ENCODE peak calls at places on chromosome X, in six cellular contexts. I, G, U, K, R and J are unnamed samples.
A peak's percentile ranks its signal among the peaks of the same experiment; 100 is the strongest.

GRCh38 chrX:24720036-24720435 is 26.3 kb downstream of the POLA1 start:
- DNase-seq in U (no peak), I (no peak), G (no peak), R (no peak), K (no peak), J (no peak)

GRCh38 chrX:40093586-40093985 is 4.2 kb downstream of the BCOR start:
- DNase-seq in R (no peak), K (no peak), I (no peak), U (no peak), G (no peak), J (no peak)

GRCh38 chrX:28966335-28966734 is 379.1 kb downstream of the IL1RAPL1 start:
- DNase-seq in I (no peak), G (no peak), K (no peak), R (no peak), U (no peak), J (no peak)

GRCh38 chrX:17718649-17719165 is 18.6 kb upstream of the SCML1 start:
- DNase-seq in K (no peak), G (no peak), I (no peak), R (no peak), U (no peak), J (no peak)

GRCh38 chrX:13430136-13430827 is 110.4 kb upstream of the ATXN3L start:
- DNase-seq in G (no peak), U (no peak), R (no peak), K (no peak), I (no peak), J (no peak)

GRCh38 chrX:133046601-133047000 is 50.3 kb downstream of the USP26 start:
- DNase-seq in G (no peak), I (no peak), U (no peak), R (no peak), K (no peak), J (no peak)

GRCh38 chrX:11944486-11944885 is 186.4 kb downstream of the MSL3 start:
- DNase-seq in I (no peak), G (no peak), K (no peak), R (no peak), U (no peak), J (no peak)

GRCh38 chrX:12304261-12304660 is 166.0 kb downstream of the FRMPD4 start:
- DNase-seq in I (no peak), U (no peak), G (no peak), R (no peak), K (no peak), J (no peak)

GRCh38 chrX:41889317-41890025 is 33.9 kb downstream of the CASK start:
- DNase-seq in R (no peak), U (no peak), I (no peak), G (no peak), K (no peak), J (no peak)

GRCh38 chrX:42748067-42748850 is 29.7 kb downstream of the PPP1R2C start:
- DNase-seq in U (no peak), K (no peak), I (no peak), G (no peak), R (no peak), J (no peak)

GRCh38 chrX:7083468-7084396 is 63.8 kb upstream of the STS start:
- DNase-seq in I (no peak), K (no peak), R (no peak), G (peak; percentile 23), U (no peak), J (no peak)

GRCh38 chrX:48737213-48737938 is 24.2 kb upstream of the GLOD5 start:
- DNase-seq in G (peak; percentile 60), U (peak; percentile 94), R (peak; percentile 89), K (peak; percentile 89), I (peak; percentile 87), J (peak; percentile 93)
- TF ChIP-seq POLR2A in G (no peak), U (no peak), R (peak; percentile 42), K (no peak), I (peak; percentile 67), J (no peak)

GRCh38 chrX:49878834-49879655 is at the start of gene USP27X:
- DNase-seq in U (no peak), G (no peak), R (peak; percentile 77), I (peak; percentile 83), K (peak; percentile 81), J (peak; percentile 47)
- TF ChIP-seq POLR2A in U (no peak), G (no peak), R (peak; percentile 56), I (peak; percentile 36), K (no peak), J (peak; percentile 21)

GRCh38 chrX:34656842-34657780 is at the start of gene TMEM47:
- DNase-seq in U (no peak), G (no peak), R (peak; percentile 73), K (peak; percentile 71), I (peak; percentile 67), J (peak; percentile 38)
- TF ChIP-seq POLR2A in U (no peak), G (no peak), R (peak; percentile 62), K (no peak), I (no peak), J (peak; percentile 92)

GRCh38 chrX:155026727-155027508 is at the start of gene FUNDC2:
- DNase-seq in I (peak; percentile 91), K (peak; percentile 93), R (peak; percentile 94), U (peak; percentile 94), G (peak; percentile 42), J (peak; percentile 95)
- TF ChIP-seq POLR2A in I (peak; percentile 47), K (no peak), R (peak; percentile 91), U (no peak), G (no peak), J (peak; percentile 74)

DNA sequence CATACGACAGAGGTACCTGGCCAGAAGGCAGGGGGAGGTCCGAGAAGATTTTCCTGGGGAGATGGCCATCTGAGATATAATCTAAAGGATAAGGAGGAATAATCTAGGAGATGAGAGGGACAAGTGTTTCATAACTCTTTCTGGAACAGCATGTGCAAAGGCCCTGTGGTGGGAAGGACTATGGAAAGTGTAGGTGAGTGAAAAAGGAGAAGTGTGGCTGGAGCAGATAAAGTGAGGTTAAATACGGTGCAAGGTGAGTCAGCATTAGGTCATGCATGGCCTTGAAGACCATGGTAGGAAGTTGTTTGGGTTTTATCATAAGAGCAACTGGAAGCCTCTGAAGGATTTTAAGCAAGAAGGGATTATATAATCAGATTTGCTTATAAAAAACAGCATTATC is 34.6 kb upstream of the MTM1 start:
- DNase-seq in G (no peak), I (no peak), R (no peak), U (no peak), K (no peak), J (no peak)
- TF ChIP-seq POLR2A in G (no peak), I (no peak), R (no peak), U (no peak), K (no peak), J (no peak)